ENCODE peak calls at places on chromosomes 5 and 9, in six cellular contexts. One of them, this sample, is unnamed. For H3K9me3, the result is how much of the 10 kb centered on the place peaks cover.

GRCh38 chr5:110900829-110901228 is 162.0 kb downstream of the SLC25A46 start:
- DNase-seq in transverse colon: no peak
- DNase-seq in SK-N-SH: no peak
- DNase-seq in pancreas: no peak
- DNase-seq in left ventricle myocardium inferior: no peak
- DNase-seq in Panc1: peak
- DNase-seq in this sample: no peak

GRCh38 chr5:180170810-180171567 is 38.0 kb downstream of the RASGEF1C start:
- DNase-seq in transverse colon: no peak
- DNase-seq in SK-N-SH: no peak
- DNase-seq in pancreas: no peak
- DNase-seq in left ventricle myocardium inferior: no peak
- DNase-seq in Panc1: no peak
- DNase-seq in this sample: no peak

GRCh38 chr5:96408841-96409458 is 24.1 kb downstream of the PCSK1 start:
- DNase-seq in transverse colon: no peak
- DNase-seq in SK-N-SH: no peak
- DNase-seq in pancreas: no peak
- DNase-seq in left ventricle myocardium inferior: no peak
- DNase-seq in Panc1: no peak
- DNase-seq in this sample: no peak

GRCh38 chr5:130166839-130167490 is 262.7 kb downstream of the CHSY3 start:
- DNase-seq in transverse colon: no peak
- DNase-seq in SK-N-SH: no peak
- DNase-seq in pancreas: no peak
- DNase-seq in left ventricle myocardium inferior: no peak
- DNase-seq in Panc1: no peak
- DNase-seq in this sample: no peak

GRCh38 chr9:133881671-133882381 is 110.3 kb downstream of the VAV2 start:
- DNase-seq in transverse colon: no peak
- DNase-seq in SK-N-SH: peak
- DNase-seq in pancreas: peak
- DNase-seq in left ventricle myocardium inferior: no peak
- DNase-seq in Panc1: no peak
- DNase-seq in this sample: no peak

GRCh38 chr9:125646222-125647100 is 60.5 kb downstream of the MAPKAP1 start:
- DNase-seq in transverse colon: no peak
- DNase-seq in SK-N-SH: peak
- DNase-seq in pancreas: no peak
- DNase-seq in left ventricle myocardium inferior: no peak
- DNase-seq in Panc1: no peak
- DNase-seq in this sample: no peak

GRCh38 chr9:132151118-132151517 is 10.7 kb upstream of the NTNG2 start:
- DNase-seq in transverse colon: no peak
- DNase-seq in SK-N-SH: no peak
- DNase-seq in pancreas: no peak
- DNase-seq in left ventricle myocardium inferior: no peak
- DNase-seq in Panc1: no peak
- DNase-seq in this sample: no peak

GRCh38 chr9:83299556-83299955 is 236.6 kb upstream of the RASEF start:
- DNase-seq in transverse colon: no peak
- DNase-seq in SK-N-SH: no peak
- DNase-seq in pancreas: no peak
- DNase-seq in left ventricle myocardium inferior: no peak
- DNase-seq in Panc1: no peak
- DNase-seq in this sample: no peak

GRCh38 chr9:68998812-68999211 is 15.1 kb downstream of the PRKACG start:
- DNase-seq in transverse colon: no peak
- DNase-seq in SK-N-SH: no peak
- DNase-seq in pancreas: no peak
- DNase-seq in left ventricle myocardium inferior: no peak
- DNase-seq in Panc1: no peak
- DNase-seq in this sample: no peak

GRCh38 chr9:73081979-73082657 is 69.5 kb upstream of the ANXA1 start:
- DNase-seq in transverse colon: no peak
- DNase-seq in SK-N-SH: peak
- DNase-seq in pancreas: no peak
- DNase-seq in left ventricle myocardium inferior: no peak
- DNase-seq in Panc1: no peak
- DNase-seq in this sample: no peak

GRCh38 chr5:114391321-114391720 is 29.5 kb downstream of the KCNN2 start:
- DNase-seq in transverse colon: no peak
- DNase-seq in SK-N-SH: no peak
- DNase-seq in pancreas: no peak
- DNase-seq in left ventricle myocardium inferior: no peak
- DNase-seq in Panc1: no peak
- DNase-seq in this sample: no peak

GRCh38 chr5:179235416-179236400 is 109.6 kb downstream of the ADAMTS2 start:
- DNase-seq in transverse colon: peak
- DNase-seq in SK-N-SH: no peak
- DNase-seq in pancreas: no peak
- DNase-seq in left ventricle myocardium inferior: no peak
- DNase-seq in Panc1: no peak
- DNase-seq in this sample: no peak

DNA sequence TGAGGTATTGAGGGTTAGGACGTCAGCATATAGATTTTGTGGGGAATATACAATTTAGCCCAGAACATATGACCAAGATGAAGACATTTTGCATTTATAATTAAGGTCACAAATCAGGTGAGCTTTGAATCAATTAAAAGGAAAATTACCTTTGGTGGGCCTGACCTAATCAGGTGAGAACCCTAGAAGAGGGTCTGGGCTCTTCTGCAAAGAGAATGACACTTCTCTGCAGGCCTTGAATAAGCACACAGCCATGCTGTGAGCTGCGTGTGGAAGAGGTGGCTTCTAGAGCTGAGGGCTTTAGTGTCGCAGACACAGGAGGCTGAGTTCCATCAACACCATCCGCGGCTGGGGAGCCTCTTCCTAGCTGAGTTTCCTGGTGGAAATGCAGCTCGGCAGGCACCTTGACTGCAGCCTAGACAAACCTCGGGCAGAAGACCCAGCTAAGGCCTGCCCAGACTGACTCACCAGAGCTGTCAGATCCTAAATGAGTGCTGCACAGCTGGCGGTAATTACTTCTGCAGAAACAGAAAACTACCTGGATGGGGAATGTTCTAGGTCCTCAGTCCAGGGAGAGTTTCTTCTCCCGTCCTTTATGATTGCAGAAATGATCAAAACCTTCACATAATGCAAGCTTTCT is 287.5 kb upstream of the IRX1 start:
- DNase-seq in transverse colon: no peak
- DNase-seq in SK-N-SH: no peak
- DNase-seq in pancreas: no peak
- DNase-seq in left ventricle myocardium inferior: no peak
- DNase-seq in Panc1: no peak
- DNase-seq in this sample: no peak
- H3K9me3 ChIP-seq in transverse colon: under half
- H3K9me3 ChIP-seq in SK-N-SH: under half
- H3K9me3 ChIP-seq in pancreas: under half
- H3K9me3 ChIP-seq in left ventricle myocardium inferior: under half
- H3K9me3 ChIP-seq in Panc1: under half
- H3K9me3 ChIP-seq in this sample: under half

DNA sequence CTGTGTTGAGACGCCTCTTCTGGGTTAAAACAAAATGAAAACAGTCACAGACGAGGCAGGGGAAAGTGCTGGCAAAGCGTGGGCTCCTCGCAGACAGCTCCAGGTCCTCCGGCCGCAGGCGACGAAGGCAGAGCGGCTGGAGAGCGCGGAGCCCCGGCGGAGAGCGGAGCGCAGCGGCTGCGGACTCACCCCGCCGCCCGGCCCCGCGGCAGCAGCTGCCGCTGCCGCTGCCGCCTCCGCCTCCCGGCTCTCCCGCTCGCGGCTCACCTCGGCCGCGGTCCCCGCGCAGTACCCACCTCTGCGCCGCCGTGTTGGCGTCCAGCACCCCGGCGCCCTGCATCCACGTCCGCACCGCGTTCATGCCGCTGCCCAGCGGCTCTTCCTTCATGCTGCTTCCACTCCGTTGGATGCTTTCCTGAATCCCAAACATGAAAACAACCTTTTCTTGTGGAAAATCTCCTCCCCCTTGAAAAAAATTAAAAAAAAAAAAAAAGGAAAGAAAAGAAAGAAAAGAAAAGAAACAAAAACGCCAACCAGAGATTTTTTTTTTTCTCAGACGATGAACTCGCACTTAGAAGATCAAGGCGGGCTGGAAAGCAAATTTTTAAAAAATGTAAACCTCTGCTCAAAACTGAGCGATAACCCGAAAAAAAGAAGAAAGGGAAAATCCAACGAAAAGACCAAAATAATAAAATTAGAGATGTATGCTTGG is 511 bp downstream of the EBF1 start:
- DNase-seq in transverse colon: no peak
- DNase-seq in SK-N-SH: peak
- DNase-seq in pancreas: no peak
- DNase-seq in left ventricle myocardium inferior: no peak
- DNase-seq in Panc1: no peak
- DNase-seq in this sample: peak
- H3K4me3 ChIP-seq in transverse colon: peak
- H3K4me3 ChIP-seq in SK-N-SH: peak
- H3K4me3 ChIP-seq in pancreas: peak
- H3K4me3 ChIP-seq in left ventricle myocardium inferior: peak
- H3K4me3 ChIP-seq in Panc1: peak
- H3K4me3 ChIP-seq in this sample: no peak

DNA sequence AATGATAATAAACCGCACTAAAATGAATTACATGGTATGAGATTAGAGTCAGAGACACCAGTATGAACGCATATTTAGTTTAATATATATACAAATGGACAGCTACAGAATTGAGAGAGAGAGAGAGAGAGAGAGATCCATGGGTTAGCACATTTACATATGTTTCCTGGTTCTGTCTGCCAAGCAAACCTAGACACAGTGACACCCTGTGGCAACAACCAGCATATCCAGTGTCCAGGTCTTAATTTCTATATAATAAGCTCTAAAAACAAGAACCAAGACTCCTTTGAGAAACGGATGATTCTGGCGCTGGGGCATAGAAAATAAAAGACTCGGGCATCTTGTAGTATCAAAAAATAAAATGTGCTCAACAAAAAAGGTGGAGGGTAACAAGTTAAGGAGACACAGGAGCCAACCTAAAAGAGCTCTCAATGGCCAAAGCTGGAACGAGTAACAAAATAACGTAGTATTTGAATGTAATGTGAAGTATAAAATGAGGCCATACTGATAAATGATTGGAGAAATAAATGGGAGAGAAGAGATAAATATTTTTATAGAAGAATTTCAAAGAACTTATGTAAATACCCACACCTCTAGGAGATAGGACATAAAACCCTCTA is 84.5 kb downstream of the RFX3 start:
- DNase-seq in transverse colon: peak
- DNase-seq in SK-N-SH: peak
- DNase-seq in pancreas: no peak
- DNase-seq in left ventricle myocardium inferior: no peak
- DNase-seq in Panc1: peak
- DNase-seq in this sample: peak
- TF ChIP-seq CTCF in transverse colon: peak
- TF ChIP-seq CTCF in SK-N-SH: peak
- TF ChIP-seq CTCF in pancreas: peak
- TF ChIP-seq CTCF in left ventricle myocardium inferior: peak
- TF ChIP-seq CTCF in Panc1: peak
- TF ChIP-seq CTCF in this sample: peak

GRCh38 chr5:107673368-107674136 is 2.8 kb upstream of the EFNA5 start:
- DNase-seq in transverse colon: peak
- DNase-seq in SK-N-SH: peak
- DNase-seq in pancreas: peak
- DNase-seq in left ventricle myocardium inferior: peak
- DNase-seq in Panc1: no peak
- DNase-seq in this sample: peak
- H3K9me3 ChIP-seq in transverse colon: under half
- H3K9me3 ChIP-seq in SK-N-SH: under half
- H3K9me3 ChIP-seq in pancreas: under half
- H3K9me3 ChIP-seq in left ventricle myocardium inferior: under half
- H3K9me3 ChIP-seq in Panc1: under half
- H3K9me3 ChIP-seq in this sample: under half

DNA sequence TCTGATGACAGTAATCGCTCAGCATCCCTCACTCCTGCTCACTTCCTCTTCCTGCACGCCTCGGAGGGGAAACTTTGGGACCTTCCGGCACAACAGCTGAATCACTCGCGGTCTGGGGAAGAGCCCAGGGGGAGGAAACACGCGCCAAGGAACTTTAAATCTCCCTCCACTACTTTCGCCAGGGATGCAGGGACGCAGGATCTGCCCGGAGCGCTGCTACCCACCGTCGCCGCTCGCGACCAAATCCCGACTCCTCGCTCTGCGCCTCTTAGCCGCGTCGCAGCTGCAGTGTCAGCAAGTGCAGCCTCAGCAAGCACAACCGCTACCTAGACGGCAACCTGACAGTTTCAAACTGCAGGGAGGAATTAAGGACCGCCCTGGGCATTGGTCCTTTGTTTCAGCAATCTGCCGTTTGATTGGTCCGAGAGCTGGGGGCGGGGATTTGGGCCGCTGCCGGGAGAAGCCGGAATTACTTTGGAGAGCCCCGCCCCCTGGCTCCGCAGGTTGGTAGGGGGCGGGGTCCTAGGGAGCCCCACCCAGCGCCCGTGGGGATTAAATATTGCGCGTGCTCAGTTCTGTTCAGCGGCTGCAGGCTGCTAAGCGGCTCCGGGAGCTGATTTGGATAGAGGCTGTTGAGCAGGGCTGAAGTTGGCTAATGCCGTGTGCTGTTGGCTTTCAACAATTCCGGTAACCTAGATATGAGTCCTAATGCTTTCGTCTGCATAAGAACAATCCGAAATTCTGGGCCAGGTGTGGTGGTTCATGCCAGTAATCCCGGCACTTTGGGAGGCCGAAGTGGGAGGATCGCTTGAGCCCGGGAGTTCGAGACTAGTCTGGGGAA is at the start of gene POC5:
- DNase-seq in transverse colon: peak
- DNase-seq in SK-N-SH: peak
- DNase-seq in pancreas: peak
- DNase-seq in left ventricle myocardium inferior: peak
- DNase-seq in Panc1: peak
- DNase-seq in this sample: peak
- H3K4me3 ChIP-seq in transverse colon: peak
- H3K4me3 ChIP-seq in SK-N-SH: peak
- H3K4me3 ChIP-seq in pancreas: peak
- H3K4me3 ChIP-seq in left ventricle myocardium inferior: peak
- H3K4me3 ChIP-seq in Panc1: peak
- H3K4me3 ChIP-seq in this sample: peak